ENCODE peak calls at places on chromosomes 2 and 18, in ten cellular contexts. I is GM23338; F is BJ; U is AG09309; N is body of pancreas; G is cardiac muscle cell; M is ascending aorta; J is fibroblast of villous mesenchyme; A is CD8-positive, alpha-beta T cell; Q is fibroblast of the aortic adventitia. P is an unnamed sample.

GRCh38 chr18:3594760-3595241 is 144.8 kb downstream of the TGIF1 start:
- DNase-seq in I (no peak), J (peak), U (no peak), A (no peak), F (no peak), M (no peak), Q (peak), N (peak), G (peak), P (no peak)

GRCh38 chr2:203077458-203077857 is 62.8 kb downstream of the NBEAL1 start:
- DNase-seq in J (peak), Q (peak), I (no peak), F (no peak), A (no peak), G (peak), N (no peak), M (no peak), U (peak), P (peak)

GRCh38 chr2:201464547-201464946 is 13.0 kb downstream of the STRADB start:
- DNase-seq in U (no peak), I (no peak), G (no peak), F (no peak), N (no peak), A (no peak), M (no peak), J (no peak), Q (no peak), P (no peak)

GRCh38 chr2:37350034-37350433 is 5.6 kb downstream of the QPCT start:
- DNase-seq in J (no peak), F (no peak), G (peak), I (peak), M (no peak), N (peak), U (no peak), A (no peak), Q (no peak), P (peak)

GRCh38 chr2:156064540-156064939 is 268.0 kb downstream of the NR4A2 start:
- DNase-seq in M (no peak), N (no peak), Q (no peak), F (no peak), I (no peak), G (no peak), A (no peak), U (no peak), J (no peak), P (no peak)

GRCh38 chr18:79410731-79411613 is 15.2 kb downstream of the NFATC1 start:
- DNase-seq in J (no peak), A (no peak), U (no peak), Q (no peak), F (no peak), G (no peak), I (no peak), M (no peak), N (no peak), P (no peak)

GRCh38 chr2:220166616-220167015 is 539.2 kb downstream of the SLC4A3 start:
- DNase-seq in Q (no peak), F (no peak), I (no peak), A (no peak), J (peak), G (no peak), U (no peak), N (no peak), M (no peak), P (peak)

GRCh38 chr18:54239091-54239490 is 14.6 kb upstream of the MBD2 start:
- DNase-seq in A (no peak), N (no peak), J (no peak), F (no peak), G (no peak), I (no peak), M (no peak), U (no peak), Q (no peak), P (no peak)

GRCh38 chr2:64482765-64483504 is 29.0 kb downstream of the LGALSL start:
- DNase-seq in I (no peak), Q (no peak), M (no peak), U (no peak), G (peak), F (no peak), N (peak), A (no peak), J (no peak), P (peak)

GRCh38 chr2:180910831-180911665 is 69.4 kb upstream of the UBE2E3 start:
- DNase-seq in M (no peak), I (peak), G (no peak), U (no peak), N (no peak), J (no peak), F (no peak), Q (no peak), A (no peak), P (peak)
- TF ChIP-seq CTCF in M (no peak), I (peak), G (no peak), U (no peak), N (no peak), J (no peak), F (no peak), Q (no peak), A (no peak), P (no peak)

GRCh38 chr18:68713131-68713530 is 1.8 kb downstream of the TMX3 start:
- DNase-seq in A (no peak), G (no peak), U (no peak), F (no peak), J (no peak), Q (no peak), M (no peak), I (peak), N (no peak), P (no peak)
- H3K4me3 ChIP-seq in A (no peak), G (no peak), U (no peak), F (no peak), J (peak), Q (peak), M (no peak), I (peak), N (no peak), P (no peak)

GRCh38 chr2:170462433-170463205 is 252.5 kb upstream of the SP5 start:
- DNase-seq in A (no peak), J (no peak), I (peak), N (no peak), G (no peak), Q (no peak), U (no peak), M (no peak), F (no peak), P (no peak)

GRCh38 chr2:170463206-170463537 is 252.0 kb upstream of the SP5 start:
- DNase-seq in G (no peak), N (no peak), Q (no peak), J (no peak), F (no peak), A (no peak), U (no peak), M (no peak), I (no peak), P (no peak)

GRCh38 chr2:170464268-170464667 is 250.9 kb upstream of the SP5 start:
- DNase-seq in U (no peak), M (no peak), F (no peak), I (no peak), Q (no peak), J (no peak), A (no peak), N (no peak), G (no peak), P (no peak)

GRCh38 chr2:170465241-170465640 is 249.9 kb upstream of the SP5 start:
- DNase-seq in Q (no peak), M (no peak), N (no peak), A (no peak), I (no peak), F (no peak), U (no peak), G (peak), J (no peak), P (peak)

GRCh38 chr2:170461875-170462274 is 253.3 kb upstream of the SP5 start:
- DNase-seq in F (no peak), N (no peak), U (no peak), I (peak), M (no peak), A (no peak), J (no peak), Q (no peak), G (peak), P (no peak)
- TF ChIP-seq CTCF in F (no peak), N (no peak), U (no peak), I (no peak), M (no peak), A (no peak), J (no peak), Q (no peak), G (no peak), P (peak)

GRCh38 chr18:62982600-62983251 is 267.4 kb downstream of the PHLPP1 start:
- DNase-seq in Q (peak), G (peak), J (peak), F (no peak), I (peak), N (peak), U (peak), A (peak), M (no peak), P (peak)
- H3K4me3 ChIP-seq in Q (peak), G (no peak), J (peak), F (no peak), I (no peak), N (no peak), U (no peak), A (no peak), M (no peak), P (no peak)

DNA sequence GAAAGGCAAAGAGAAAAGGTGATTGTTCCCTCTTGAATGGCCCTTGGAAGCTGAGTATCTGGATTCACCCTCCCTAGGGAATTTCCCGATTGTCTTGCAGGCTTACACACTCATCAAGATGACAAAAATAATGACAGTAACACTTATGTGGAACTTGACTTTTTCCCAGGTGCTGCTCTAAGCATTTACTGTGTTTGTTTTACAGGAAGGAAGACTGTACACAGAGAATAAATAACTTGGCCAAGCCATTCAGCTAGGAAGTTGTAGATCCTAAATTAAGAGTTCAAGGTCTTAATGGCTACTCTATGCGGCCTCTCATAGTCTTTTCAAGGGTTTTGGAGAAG is 536 bp upstream of the DPP4 start:
- DNase-seq in G (no peak), J (no peak), N (no peak), U (no peak), M (no peak), F (no peak), A (no peak), I (no peak), Q (no peak), P (peak)
- TF ChIP-seq CTCF in G (no peak), J (no peak), N (no peak), U (no peak), M (no peak), F (no peak), A (no peak), I (no peak), Q (no peak), P (no peak)

P was measured in fibroblast of mammary gland.